ENCODE peak calls at places on chromosomes 4 and X, in five cellular contexts. One of them, this sample, is unnamed.

GRCh38 chr4:26753642-26754041 is 107.0 kb upstream of the STIM2 start:
- DNase-seq in foreskin fibroblast: no peak
- DNase-seq in astrocyte of the spinal cord: peak; percentile 30
- DNase-seq in epithelial cell of esophagus: peak; percentile 72
- DNase-seq in right lobe of liver: peak; percentile 80
- DNase-seq in this sample: no peak

GRCh38 chr4:26223160-26223559 is 97.7 kb upstream of the RBPJ start:
- DNase-seq in foreskin fibroblast: no peak
- DNase-seq in astrocyte of the spinal cord: no peak
- DNase-seq in epithelial cell of esophagus: peak; percentile 58
- DNase-seq in right lobe of liver: no peak
- DNase-seq in this sample: no peak

GRCh38 chr4:55549888-55550287 is 3.2 kb upstream of the CLOCK start:
- DNase-seq in foreskin fibroblast: peak; percentile 50
- DNase-seq in astrocyte of the spinal cord: peak; percentile 90
- DNase-seq in epithelial cell of esophagus: peak; percentile 92
- DNase-seq in right lobe of liver: no peak
- DNase-seq in this sample: no peak

GRCh38 chr4:17096692-17097091 is 198.2 kb upstream of the LDB2 start:
- DNase-seq in foreskin fibroblast: no peak
- DNase-seq in astrocyte of the spinal cord: no peak
- DNase-seq in epithelial cell of esophagus: no peak
- DNase-seq in right lobe of liver: no peak
- DNase-seq in this sample: no peak

GRCh38 chrX:133511041-133511440 is 95.8 kb upstream of the GPC4 start:
- DNase-seq in foreskin fibroblast: no peak
- DNase-seq in astrocyte of the spinal cord: no peak
- DNase-seq in epithelial cell of esophagus: no peak
- DNase-seq in right lobe of liver: no peak
- DNase-seq in this sample: no peak

GRCh38 chr4:26326791-26327190 is 6.0 kb downstream of the RBPJ start:
- DNase-seq in foreskin fibroblast: peak; percentile 95
- DNase-seq in astrocyte of the spinal cord: peak; percentile 96
- DNase-seq in epithelial cell of esophagus: peak; percentile 30
- DNase-seq in right lobe of liver: no peak
- DNase-seq in this sample: no peak

GRCh38 chrX:111507931-111508330 is 3.5 kb upstream of the SERTM2 start:
- DNase-seq in foreskin fibroblast: no peak
- DNase-seq in astrocyte of the spinal cord: no peak
- DNase-seq in epithelial cell of esophagus: peak; percentile 71
- DNase-seq in right lobe of liver: no peak
- DNase-seq in this sample: no peak

GRCh38 chr4:98181815-98182214 is 38.5 kb upstream of the STPG2 start:
- DNase-seq in foreskin fibroblast: no peak
- DNase-seq in astrocyte of the spinal cord: peak; percentile 14
- DNase-seq in epithelial cell of esophagus: peak; percentile 67
- DNase-seq in right lobe of liver: no peak
- DNase-seq in this sample: no peak

GRCh38 chrX:1281511-1281910 is 12.9 kb downstream of the CSF2RA start:
- DNase-seq in foreskin fibroblast: no peak
- DNase-seq in astrocyte of the spinal cord: no peak
- DNase-seq in epithelial cell of esophagus: no peak
- DNase-seq in right lobe of liver: no peak
- DNase-seq in this sample: no peak

GRCh38 chrX:115940888-115941332 is 229.6 kb upstream of the AGTR2 start:
- DNase-seq in foreskin fibroblast: no peak
- DNase-seq in astrocyte of the spinal cord: peak; percentile 45
- DNase-seq in epithelial cell of esophagus: peak; percentile 3
- DNase-seq in right lobe of liver: peak; percentile 55
- DNase-seq in this sample: peak; percentile 25

GRCh38 chrX:123450217-123450616 is 266.1 kb downstream of the GRIA3 start:
- DNase-seq in foreskin fibroblast: no peak
- DNase-seq in astrocyte of the spinal cord: no peak
- DNase-seq in epithelial cell of esophagus: peak; percentile 17
- DNase-seq in right lobe of liver: no peak
- DNase-seq in this sample: no peak

GRCh38 chrX:43175428-43175827 is 397.5 kb upstream of the PPP1R2C start:
- DNase-seq in foreskin fibroblast: no peak
- DNase-seq in astrocyte of the spinal cord: no peak
- DNase-seq in epithelial cell of esophagus: peak; percentile 4
- DNase-seq in right lobe of liver: no peak
- DNase-seq in this sample: no peak

GRCh38 chr4:8393593-8394038 is 46.9 kb downstream of the ACOX3 start:
- DNase-seq in foreskin fibroblast: peak; percentile 98
- DNase-seq in astrocyte of the spinal cord: peak; percentile 97
- DNase-seq in epithelial cell of esophagus: peak; percentile 81
- DNase-seq in right lobe of liver: no peak
- DNase-seq in this sample: no peak
- TF ChIP-seq CTCF in foreskin fibroblast: peak; percentile 15
- TF ChIP-seq CTCF in astrocyte of the spinal cord: peak; percentile 30
- TF ChIP-seq CTCF in epithelial cell of esophagus: no peak
- TF ChIP-seq CTCF in right lobe of liver: no peak
- TF ChIP-seq CTCF in this sample: no peak

DNA sequence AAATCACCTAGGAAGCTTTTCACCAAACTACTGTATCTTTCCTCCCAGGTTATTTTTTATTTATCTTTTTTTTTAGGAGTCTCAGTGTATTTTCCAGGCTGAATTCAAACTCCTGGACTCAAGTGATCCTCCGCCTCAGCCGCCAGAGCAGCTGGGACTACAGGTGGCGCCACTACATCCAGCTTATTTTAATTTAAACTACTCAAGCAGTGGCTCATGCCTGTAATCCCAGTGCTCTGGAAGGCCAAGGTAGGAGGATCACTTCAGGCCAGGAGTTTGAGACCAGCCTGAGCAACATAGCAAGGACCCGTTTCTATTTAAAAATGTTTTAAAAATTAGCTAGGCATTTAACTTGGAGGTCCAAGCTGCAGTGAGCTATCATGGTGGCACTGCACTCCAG is 37.8 kb downstream of the LEF1 start:
- DNase-seq in foreskin fibroblast: no peak
- DNase-seq in astrocyte of the spinal cord: no peak
- DNase-seq in epithelial cell of esophagus: no peak
- DNase-seq in right lobe of liver: no peak
- DNase-seq in this sample: no peak
- TF ChIP-seq CTCF in foreskin fibroblast: peak; percentile 12
- TF ChIP-seq CTCF in astrocyte of the spinal cord: peak; percentile 35
- TF ChIP-seq CTCF in epithelial cell of esophagus: no peak
- TF ChIP-seq CTCF in right lobe of liver: no peak
- TF ChIP-seq CTCF in this sample: no peak

GRCh38 chrX:40380649-40381488 is 199.9 kb upstream of the ATP6AP2 start:
- DNase-seq in foreskin fibroblast: no peak
- DNase-seq in astrocyte of the spinal cord: no peak
- DNase-seq in epithelial cell of esophagus: no peak
- DNase-seq in right lobe of liver: no peak
- DNase-seq in this sample: no peak

GRCh38 chrX:40373025-40373424 is 207.7 kb upstream of the ATP6AP2 start:
- DNase-seq in foreskin fibroblast: no peak
- DNase-seq in astrocyte of the spinal cord: no peak
- DNase-seq in epithelial cell of esophagus: no peak
- DNase-seq in right lobe of liver: no peak
- DNase-seq in this sample: no peak

GRCh38 chrX:40374486-40374885 is 206.3 kb upstream of the ATP6AP2 start:
- DNase-seq in foreskin fibroblast: no peak
- DNase-seq in astrocyte of the spinal cord: no peak
- DNase-seq in epithelial cell of esophagus: no peak
- DNase-seq in right lobe of liver: no peak
- DNase-seq in this sample: no peak

GRCh38 chrX:40373641-40374040 is 207.1 kb upstream of the ATP6AP2 start:
- DNase-seq in foreskin fibroblast: no peak
- DNase-seq in astrocyte of the spinal cord: no peak
- DNase-seq in epithelial cell of esophagus: no peak
- DNase-seq in right lobe of liver: no peak
- DNase-seq in this sample: no peak

GRCh38 chrX:40377684-40378083 is 203.1 kb upstream of the ATP6AP2 start:
- DNase-seq in foreskin fibroblast: no peak
- DNase-seq in astrocyte of the spinal cord: no peak
- DNase-seq in epithelial cell of esophagus: no peak
- DNase-seq in right lobe of liver: no peak
- DNase-seq in this sample: no peak
- TF ChIP-seq CTCF in foreskin fibroblast: no peak
- TF ChIP-seq CTCF in astrocyte of the spinal cord: no peak
- TF ChIP-seq CTCF in epithelial cell of esophagus: no peak
- TF ChIP-seq CTCF in right lobe of liver: no peak
- TF ChIP-seq CTCF in this sample: no peak

GRCh38 chrX:3178329-3178728 is 137.1 kb downstream of the ARSF start:
- DNase-seq in foreskin fibroblast: no peak
- DNase-seq in astrocyte of the spinal cord: no peak
- DNase-seq in epithelial cell of esophagus: no peak
- DNase-seq in right lobe of liver: no peak
- DNase-seq in this sample: no peak
- TF ChIP-seq CTCF in foreskin fibroblast: no peak
- TF ChIP-seq CTCF in astrocyte of the spinal cord: no peak
- TF ChIP-seq CTCF in epithelial cell of esophagus: no peak
- TF ChIP-seq CTCF in right lobe of liver: no peak
- TF ChIP-seq CTCF in this sample: no peak

DNA sequence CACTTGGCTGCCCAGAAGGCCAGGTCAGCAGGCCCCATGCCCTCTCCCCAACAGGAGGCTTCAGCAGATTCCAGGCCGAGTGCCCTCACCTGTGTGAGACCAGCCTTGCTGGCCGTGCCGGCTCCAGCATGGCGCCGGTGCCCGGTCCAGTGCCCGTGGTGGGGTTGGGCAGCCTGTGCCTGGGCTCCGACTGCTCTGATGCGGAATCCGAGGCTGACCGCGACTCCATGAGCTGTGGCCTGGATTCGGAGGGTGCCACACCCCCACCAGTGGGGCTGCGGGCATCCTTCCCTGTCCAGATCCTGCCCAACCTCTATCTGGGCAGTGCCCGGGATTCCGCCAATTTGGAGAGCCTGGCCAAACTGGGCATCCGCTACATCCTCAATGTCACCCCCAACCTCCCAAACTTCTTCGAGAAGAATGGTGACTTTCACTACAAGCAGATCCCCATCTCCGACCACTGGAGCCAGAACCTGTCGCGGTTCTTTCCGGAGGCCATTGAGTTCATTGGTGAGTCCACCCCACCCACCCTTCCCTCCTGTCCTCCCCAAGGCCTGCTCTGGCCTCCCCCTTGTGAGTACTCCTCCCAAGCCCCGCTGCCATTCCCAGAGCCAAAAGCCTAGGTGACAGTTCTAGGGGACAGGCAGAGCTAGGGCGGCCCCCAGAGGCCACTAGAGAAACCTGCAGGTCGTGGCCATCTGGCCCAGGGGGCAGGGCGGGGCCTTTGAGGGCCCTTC is 2.3 kb downstream of the DUSP9 start:
- DNase-seq in foreskin fibroblast: no peak
- DNase-seq in astrocyte of the spinal cord: no peak
- DNase-seq in epithelial cell of esophagus: peak; percentile 30
- DNase-seq in right lobe of liver: peak; percentile 51
- DNase-seq in this sample: no peak
- TF ChIP-seq CTCF in foreskin fibroblast: no peak
- TF ChIP-seq CTCF in astrocyte of the spinal cord: peak; percentile 36
- TF ChIP-seq CTCF in epithelial cell of esophagus: peak; percentile 7
- TF ChIP-seq CTCF in right lobe of liver: peak; percentile 58
- TF ChIP-seq CTCF in this sample: peak; percentile 55

GRCh38 chrX:46803140-46803539 is 33.7 kb upstream of the RP2 start:
- DNase-seq in foreskin fibroblast: no peak
- DNase-seq in astrocyte of the spinal cord: no peak
- DNase-seq in epithelial cell of esophagus: peak; percentile 26
- DNase-seq in right lobe of liver: no peak
- DNase-seq in this sample: no peak
- TF ChIP-seq CTCF in foreskin fibroblast: peak; percentile 14
- TF ChIP-seq CTCF in astrocyte of the spinal cord: peak; percentile 30
- TF ChIP-seq CTCF in epithelial cell of esophagus: peak; percentile 27
- TF ChIP-seq CTCF in right lobe of liver: peak; percentile 27
- TF ChIP-seq CTCF in this sample: peak; percentile 17

GRCh38 chr4:109574443-109574850 is 14.4 kb downstream of the MCUB start:
- DNase-seq in foreskin fibroblast: peak; percentile 14
- DNase-seq in astrocyte of the spinal cord: no peak
- DNase-seq in epithelial cell of esophagus: peak; percentile 51
- DNase-seq in right lobe of liver: no peak
- DNase-seq in this sample: no peak
- TF ChIP-seq CTCF in foreskin fibroblast: no peak
- TF ChIP-seq CTCF in astrocyte of the spinal cord: no peak
- TF ChIP-seq CTCF in epithelial cell of esophagus: peak; percentile 49
- TF ChIP-seq CTCF in right lobe of liver: peak; percentile 43
- TF ChIP-seq CTCF in this sample: no peak

DNA sequence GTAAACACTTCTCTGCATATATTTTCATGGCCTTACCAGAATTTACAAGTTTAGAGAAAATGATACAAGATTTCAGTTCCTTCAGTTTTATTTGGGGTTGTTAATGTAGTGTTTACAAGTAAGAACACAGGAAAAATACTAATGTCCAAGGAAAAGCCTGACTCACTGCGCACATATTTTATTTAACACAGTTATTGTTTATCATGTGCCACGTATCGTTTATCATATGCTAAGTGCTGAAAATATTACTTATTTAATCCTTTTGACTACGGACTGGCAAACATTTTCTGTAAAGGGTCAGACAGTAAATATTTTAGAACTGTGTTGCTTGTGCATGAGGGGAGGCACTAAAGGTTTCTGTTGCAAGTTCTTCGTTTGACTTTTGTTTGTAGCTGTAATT is 794 bp downstream of the HSD17B13 start:
- DNase-seq in foreskin fibroblast: no peak
- DNase-seq in astrocyte of the spinal cord: no peak
- DNase-seq in epithelial cell of esophagus: no peak
- DNase-seq in right lobe of liver: no peak
- DNase-seq in this sample: no peak
- TF ChIP-seq CTCF in foreskin fibroblast: no peak
- TF ChIP-seq CTCF in astrocyte of the spinal cord: no peak
- TF ChIP-seq CTCF in epithelial cell of esophagus: no peak
- TF ChIP-seq CTCF in right lobe of liver: no peak
- TF ChIP-seq CTCF in this sample: no peak

This sample was measured in progenitor cell of endocrine pancreas.